ENCODE peak calls at places on chromosomes 16 and 17, in seven cellular contexts. One of them, this sample, is unnamed.

GRCh38 chr16:48126801-48127644 is 28.8 kb downstream of the ABCC12 start:
- DNase-seq in GM10248: no peak
- DNase-seq in glutamatergic neuron: no peak
- DNase-seq in foreskin keratinocyte: peak
- DNase-seq in mammary epithelial cell: peak
- DNase-seq in cardiac muscle cell: peak
- DNase-seq in WTC11: no peak
- DNase-seq in this sample: no peak

GRCh38 chr16:10902999-10903398 is 26.0 kb downstream of the CIITA start:
- DNase-seq in mammary epithelial cell: no peak
- DNase-seq in foreskin keratinocyte: no peak
- DNase-seq in cardiac muscle cell: no peak
- DNase-seq in GM10248: no peak
- DNase-seq in WTC11: no peak
- DNase-seq in glutamatergic neuron: no peak
- DNase-seq in this sample: no peak

GRCh38 chr16:57726433-57726947 is 9.1 kb upstream of the KATNB1 start:
- DNase-seq in cardiac muscle cell: no peak
- DNase-seq in mammary epithelial cell: no peak
- DNase-seq in foreskin keratinocyte: no peak
- DNase-seq in GM10248: no peak
- DNase-seq in glutamatergic neuron: no peak
- DNase-seq in WTC11: no peak
- DNase-seq in this sample: no peak

GRCh38 chr17:3888343-3889171 is 4.3 kb downstream of the CAMKK1 start:
- DNase-seq in mammary epithelial cell: peak
- DNase-seq in WTC11: peak
- DNase-seq in foreskin keratinocyte: peak
- DNase-seq in glutamatergic neuron: peak
- DNase-seq in GM10248: no peak
- DNase-seq in cardiac muscle cell: no peak
- DNase-seq in this sample: peak

GRCh38 chr17:12122091-12122490 is 101.4 kb downstream of the MAP2K4 start:
- DNase-seq in mammary epithelial cell: no peak
- DNase-seq in glutamatergic neuron: no peak
- DNase-seq in foreskin keratinocyte: no peak
- DNase-seq in GM10248: no peak
- DNase-seq in cardiac muscle cell: no peak
- DNase-seq in WTC11: no peak
- DNase-seq in this sample: no peak

GRCh38 chr17:35536664-35537160 is 766 bp downstream of the SLFN12L start:
- DNase-seq in cardiac muscle cell: no peak
- DNase-seq in GM10248: no peak
- DNase-seq in glutamatergic neuron: no peak
- DNase-seq in WTC11: no peak
- DNase-seq in mammary epithelial cell: no peak
- DNase-seq in foreskin keratinocyte: no peak
- DNase-seq in this sample: no peak

GRCh38 chr17:61575352-61575975 is 15.6 kb downstream of the NACA2 start:
- DNase-seq in mammary epithelial cell: no peak
- DNase-seq in GM10248: no peak
- DNase-seq in WTC11: no peak
- DNase-seq in foreskin keratinocyte: no peak
- DNase-seq in cardiac muscle cell: no peak
- DNase-seq in glutamatergic neuron: no peak
- DNase-seq in this sample: no peak

GRCh38 chr17:13393841-13394710 is 207.7 kb downstream of the HS3ST3A1 start:
- DNase-seq in WTC11: no peak
- DNase-seq in glutamatergic neuron: no peak
- DNase-seq in foreskin keratinocyte: peak
- DNase-seq in mammary epithelial cell: peak
- DNase-seq in GM10248: no peak
- DNase-seq in cardiac muscle cell: peak
- DNase-seq in this sample: no peak

GRCh38 chr17:35931794-35932419 is 1.3 kb upstream of the RDM1 start:
- DNase-seq in WTC11: no peak
- DNase-seq in cardiac muscle cell: no peak
- DNase-seq in mammary epithelial cell: no peak
- DNase-seq in glutamatergic neuron: no peak
- DNase-seq in foreskin keratinocyte: no peak
- DNase-seq in GM10248: no peak
- DNase-seq in this sample: no peak

GRCh38 chr16:574021-574760 is 4.4 kb downstream of the PIGQ start:
- DNase-seq in GM10248: no peak
- DNase-seq in WTC11: no peak
- DNase-seq in cardiac muscle cell: no peak
- DNase-seq in glutamatergic neuron: no peak
- DNase-seq in foreskin keratinocyte: no peak
- DNase-seq in mammary epithelial cell: no peak
- DNase-seq in this sample: no peak

GRCh38 chr17:76357597-76358158 is 4.0 kb upstream of the PRPSAP1 start:
- DNase-seq in mammary epithelial cell: no peak
- DNase-seq in foreskin keratinocyte: no peak
- DNase-seq in glutamatergic neuron: no peak
- DNase-seq in WTC11: no peak
- DNase-seq in GM10248: no peak
- DNase-seq in cardiac muscle cell: no peak
- DNase-seq in this sample: no peak

GRCh38 chr17:66829386-66829864 is 5.5 kb upstream of the CACNG5 start:
- DNase-seq in WTC11: peak
- DNase-seq in GM10248: peak
- DNase-seq in mammary epithelial cell: peak
- DNase-seq in cardiac muscle cell: peak
- DNase-seq in foreskin keratinocyte: peak
- DNase-seq in glutamatergic neuron: no peak
- DNase-seq in this sample: no peak

GRCh38 chr16:48864055-48864454 is 254.1 kb upstream of the N4BP1 start:
- DNase-seq in WTC11: peak
- DNase-seq in cardiac muscle cell: no peak
- DNase-seq in glutamatergic neuron: no peak
- DNase-seq in GM10248: no peak
- DNase-seq in foreskin keratinocyte: no peak
- DNase-seq in mammary epithelial cell: no peak
- DNase-seq in this sample: no peak

GRCh38 chr17:40499551-40500189 is 1.8 kb downstream of the TNS4 start:
- DNase-seq in WTC11: peak
- DNase-seq in GM10248: no peak
- DNase-seq in mammary epithelial cell: peak
- DNase-seq in cardiac muscle cell: peak
- DNase-seq in glutamatergic neuron: peak
- DNase-seq in foreskin keratinocyte: peak
- DNase-seq in this sample: no peak

GRCh38 chr17:48547839-48548686 is 3.2 kb upstream of the HOXB2 start:
- DNase-seq in mammary epithelial cell: peak
- DNase-seq in cardiac muscle cell: no peak
- DNase-seq in WTC11: no peak
- DNase-seq in glutamatergic neuron: no peak
- DNase-seq in foreskin keratinocyte: no peak
- DNase-seq in GM10248: no peak
- DNase-seq in this sample: no peak

GRCh38 chr16:19118938-19119431 is 5.2 kb downstream of the ITPRIPL2 start:
- DNase-seq in glutamatergic neuron: no peak
- DNase-seq in WTC11: no peak
- DNase-seq in mammary epithelial cell: peak
- DNase-seq in GM10248: no peak
- DNase-seq in cardiac muscle cell: no peak
- DNase-seq in foreskin keratinocyte: peak
- DNase-seq in this sample: no peak

GRCh38 chr16:17414421-17414820 is 56.3 kb downstream of the XYLT1 start:
- DNase-seq in cardiac muscle cell: no peak
- DNase-seq in mammary epithelial cell: no peak
- DNase-seq in foreskin keratinocyte: no peak
- DNase-seq in GM10248: peak
- DNase-seq in glutamatergic neuron: no peak
- DNase-seq in WTC11: no peak
- DNase-seq in this sample: no peak

GRCh38 chr17:70886648-70887047 is 717.3 kb downstream of the KCNJ2 start:
- DNase-seq in GM10248: no peak
- DNase-seq in WTC11: no peak
- DNase-seq in foreskin keratinocyte: no peak
- DNase-seq in cardiac muscle cell: no peak
- DNase-seq in glutamatergic neuron: no peak
- DNase-seq in mammary epithelial cell: no peak
- DNase-seq in this sample: no peak

GRCh38 chr16:74455213-74455612 is 33.9 kb upstream of the CLEC18B start:
- DNase-seq in foreskin keratinocyte: peak
- DNase-seq in cardiac muscle cell: no peak
- DNase-seq in WTC11: no peak
- DNase-seq in glutamatergic neuron: no peak
- DNase-seq in GM10248: no peak
- DNase-seq in mammary epithelial cell: peak
- DNase-seq in this sample: no peak

GRCh38 chr17:73455050-73455687 is 143.4 kb upstream of the CDC42EP4 start:
- DNase-seq in WTC11: no peak
- DNase-seq in cardiac muscle cell: no peak
- DNase-seq in mammary epithelial cell: no peak
- DNase-seq in glutamatergic neuron: peak
- DNase-seq in foreskin keratinocyte: no peak
- DNase-seq in GM10248: no peak
- DNase-seq in this sample: no peak

GRCh38 chr16:20352615-20353014 is at the start of gene UMOD:
- DNase-seq in glutamatergic neuron: no peak
- DNase-seq in cardiac muscle cell: no peak
- DNase-seq in foreskin keratinocyte: no peak
- DNase-seq in mammary epithelial cell: no peak
- DNase-seq in WTC11: no peak
- DNase-seq in GM10248: no peak
- DNase-seq in this sample: no peak

GRCh38 chr16:20348365-20349185 is 3.9 kb downstream of the UMOD start:
- DNase-seq in mammary epithelial cell: no peak
- DNase-seq in GM10248: no peak
- DNase-seq in cardiac muscle cell: no peak
- DNase-seq in foreskin keratinocyte: no peak
- DNase-seq in glutamatergic neuron: peak
- DNase-seq in WTC11: peak
- DNase-seq in this sample: no peak

GRCh38 chr16:20347666-20348364 is 4.7 kb downstream of the UMOD start:
- DNase-seq in cardiac muscle cell: no peak
- DNase-seq in WTC11: no peak
- DNase-seq in GM10248: no peak
- DNase-seq in mammary epithelial cell: no peak
- DNase-seq in foreskin keratinocyte: no peak
- DNase-seq in glutamatergic neuron: no peak
- DNase-seq in this sample: no peak

GRCh38 chr16:20353379-20353778 is 864 bp upstream of the UMOD start:
- DNase-seq in GM10248: no peak
- DNase-seq in foreskin keratinocyte: no peak
- DNase-seq in cardiac muscle cell: no peak
- DNase-seq in glutamatergic neuron: no peak
- DNase-seq in WTC11: no peak
- DNase-seq in mammary epithelial cell: no peak
- DNase-seq in this sample: no peak

DNA sequence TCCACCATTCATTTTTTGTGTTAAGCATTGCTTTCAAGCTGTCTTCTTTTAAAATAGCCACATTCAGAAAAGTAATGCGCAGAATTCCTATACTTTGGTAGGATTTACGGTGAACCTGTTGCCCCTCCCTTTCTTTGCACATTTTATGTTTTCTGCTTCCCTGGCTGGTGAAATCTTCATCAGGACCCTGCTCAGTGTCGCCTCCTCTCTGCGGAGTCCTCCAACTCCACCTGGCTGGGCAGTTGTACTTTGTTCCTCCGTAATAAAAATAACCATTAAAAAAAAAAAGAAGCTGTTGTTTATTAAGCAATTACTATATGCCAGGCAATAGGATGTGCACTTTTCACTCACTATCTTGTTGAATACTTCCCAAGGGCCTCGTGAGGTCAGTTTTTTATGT is 2.9 kb downstream of the UMOD start:
- DNase-seq in WTC11: peak
- DNase-seq in foreskin keratinocyte: no peak
- DNase-seq in glutamatergic neuron: no peak
- DNase-seq in GM10248: no peak
- DNase-seq in mammary epithelial cell: no peak
- DNase-seq in cardiac muscle cell: no peak
- DNase-seq in this sample: no peak
- TF ChIP-seq CTCF in WTC11: peak
- TF ChIP-seq CTCF in foreskin keratinocyte: no peak
- TF ChIP-seq CTCF in glutamatergic neuron: peak
- TF ChIP-seq CTCF in GM10248: no peak
- TF ChIP-seq CTCF in mammary epithelial cell: no peak
- TF ChIP-seq CTCF in cardiac muscle cell: no peak
- TF ChIP-seq CTCF in this sample: no peak

GRCh38 chr17:77741109-77741508 is 217.4 kb upstream of the TNRC6C start:
- DNase-seq in cardiac muscle cell: no peak
- DNase-seq in glutamatergic neuron: no peak
- DNase-seq in WTC11: peak
- DNase-seq in mammary epithelial cell: no peak
- DNase-seq in GM10248: no peak
- DNase-seq in foreskin keratinocyte: no peak
- DNase-seq in this sample: no peak
- TF ChIP-seq CTCF in cardiac muscle cell: peak
- TF ChIP-seq CTCF in glutamatergic neuron: peak
- TF ChIP-seq CTCF in WTC11: peak
- TF ChIP-seq CTCF in mammary epithelial cell: peak
- TF ChIP-seq CTCF in GM10248: peak
- TF ChIP-seq CTCF in foreskin keratinocyte: peak
- TF ChIP-seq CTCF in this sample: peak

GRCh38 chr17:30894236-30894635 is 11.8 kb downstream of the TEFM start:
- DNase-seq in GM10248: no peak
- DNase-seq in WTC11: no peak
- DNase-seq in foreskin keratinocyte: no peak
- DNase-seq in cardiac muscle cell: no peak
- DNase-seq in mammary epithelial cell: no peak
- DNase-seq in glutamatergic neuron: no peak
- DNase-seq in this sample: no peak

GRCh38 chr17:30897311-30897710 is 8.7 kb downstream of the TEFM start:
- DNase-seq in GM10248: no peak
- DNase-seq in WTC11: no peak
- DNase-seq in cardiac muscle cell: no peak
- DNase-seq in glutamatergic neuron: no peak
- DNase-seq in foreskin keratinocyte: no peak
- DNase-seq in mammary epithelial cell: no peak
- DNase-seq in this sample: no peak
- TF ChIP-seq CTCF in GM10248: no peak
- TF ChIP-seq CTCF in WTC11: no peak
- TF ChIP-seq CTCF in cardiac muscle cell: no peak
- TF ChIP-seq CTCF in glutamatergic neuron: no peak
- TF ChIP-seq CTCF in foreskin keratinocyte: no peak
- TF ChIP-seq CTCF in mammary epithelial cell: no peak
- TF ChIP-seq CTCF in this sample: no peak

DNA sequence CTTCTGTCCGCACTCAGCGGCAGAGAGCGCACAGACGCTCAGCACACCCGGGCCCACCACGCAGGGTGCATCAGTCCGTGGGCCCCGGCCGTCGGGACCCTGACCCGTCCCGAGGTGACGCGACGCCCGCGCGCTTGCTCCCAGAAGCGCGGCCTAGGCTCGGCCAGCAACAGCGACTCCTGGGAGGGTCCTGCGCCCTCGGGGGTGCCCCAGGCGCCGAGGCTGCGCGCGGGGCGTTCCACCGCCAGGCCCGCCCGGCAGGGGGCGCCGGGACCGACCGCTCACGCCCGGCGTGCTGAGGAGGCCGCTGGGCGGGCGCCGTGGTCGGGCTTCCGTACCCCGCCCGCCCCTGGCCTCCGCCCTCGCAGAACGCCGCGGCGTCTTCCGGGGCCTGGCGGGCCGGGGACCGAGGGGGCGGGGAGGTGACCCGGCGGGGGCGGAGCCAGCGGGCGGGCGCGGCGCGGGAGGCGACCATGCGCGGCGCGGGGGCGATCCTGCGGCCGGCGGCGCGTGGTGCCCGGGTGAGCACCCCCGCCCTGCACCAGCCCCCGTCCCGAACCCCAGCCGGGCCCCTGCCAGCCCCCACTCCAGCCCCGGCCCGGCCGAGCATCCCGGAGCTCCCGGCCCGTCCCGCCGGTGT is at the start of gene CISD3:
- DNase-seq in GM10248: peak
- DNase-seq in mammary epithelial cell: peak
- DNase-seq in WTC11: peak
- DNase-seq in cardiac muscle cell: peak
- DNase-seq in foreskin keratinocyte: peak
- DNase-seq in glutamatergic neuron: peak
- DNase-seq in this sample: peak
- TF ChIP-seq CTCF in GM10248: peak
- TF ChIP-seq CTCF in mammary epithelial cell: peak
- TF ChIP-seq CTCF in WTC11: peak
- TF ChIP-seq CTCF in cardiac muscle cell: peak
- TF ChIP-seq CTCF in foreskin keratinocyte: peak
- TF ChIP-seq CTCF in glutamatergic neuron: peak
- TF ChIP-seq CTCF in this sample: peak